ENCODE peak calls at places on chromosomes 13 and 19, in five cellular contexts. One of them, this sample, is unnamed.

GRCh38 chr13:95781016-95781415 is 104.1 kb downstream of the DNAJC3 start:
- DNase-seq in esophagus squamous epithelium: no peak
- DNase-seq in AG10803: no peak
- DNase-seq in lower lobe of right lung: no peak
- DNase-seq in AG09319: no peak
- DNase-seq in this sample: no peak

GRCh38 chr13:50969691-50970090 is 60.1 kb downstream of the RNASEH2B start:
- DNase-seq in esophagus squamous epithelium: no peak
- DNase-seq in lower lobe of right lung: no peak
- DNase-seq in AG10803: peak
- DNase-seq in AG09319: no peak
- DNase-seq in this sample: no peak

GRCh38 chr19:49120868-49121267 is 1.5 kb downstream of the PPFIA3 start:
- DNase-seq in lower lobe of right lung: no peak
- DNase-seq in AG10803: no peak
- DNase-seq in esophagus squamous epithelium: no peak
- DNase-seq in AG09319: no peak
- DNase-seq in this sample: no peak

GRCh38 chr13:111548805-111549204 is 228.4 kb downstream of the TEX29 start:
- DNase-seq in AG10803: no peak
- DNase-seq in lower lobe of right lung: no peak
- DNase-seq in AG09319: no peak
- DNase-seq in esophagus squamous epithelium: no peak
- DNase-seq in this sample: no peak

GRCh38 chr19:23415561-23416191 is 20.4 kb upstream of the ZNF91 start:
- DNase-seq in lower lobe of right lung: no peak
- DNase-seq in AG09319: no peak
- DNase-seq in AG10803: no peak
- DNase-seq in esophagus squamous epithelium: no peak
- DNase-seq in this sample: no peak

GRCh38 chr19:21221653-21222052 is 79.8 kb downstream of the ZNF431 start:
- DNase-seq in AG10803: peak
- DNase-seq in lower lobe of right lung: no peak
- DNase-seq in AG09319: no peak
- DNase-seq in esophagus squamous epithelium: no peak
- DNase-seq in this sample: no peak

GRCh38 chr13:44249439-44249838 is 124.2 kb upstream of the SERP2 start:
- DNase-seq in esophagus squamous epithelium: no peak
- DNase-seq in AG10803: peak
- DNase-seq in lower lobe of right lung: no peak
- DNase-seq in AG09319: no peak
- DNase-seq in this sample: no peak

GRCh38 chr13:30406779-30407416 is 15.4 kb upstream of the UBE2L5 start:
- DNase-seq in AG09319: no peak
- DNase-seq in AG10803: no peak
- DNase-seq in lower lobe of right lung: no peak
- DNase-seq in esophagus squamous epithelium: no peak
- DNase-seq in this sample: no peak

GRCh38 chr13:112342841-112343361 is 33.3 kb upstream of the SPACA7 start:
- DNase-seq in lower lobe of right lung: no peak
- DNase-seq in AG10803: no peak
- DNase-seq in esophagus squamous epithelium: no peak
- DNase-seq in AG09319: no peak
- DNase-seq in this sample: no peak

GRCh38 chr13:45674908-45675307 is 27.2 kb upstream of the CBY2 start:
- DNase-seq in AG09319: peak
- DNase-seq in esophagus squamous epithelium: no peak
- DNase-seq in AG10803: peak
- DNase-seq in lower lobe of right lung: no peak
- DNase-seq in this sample: no peak

GRCh38 chr19:948842-949496 is 23.1 kb downstream of the ARID3A start:
- DNase-seq in AG09319: no peak
- DNase-seq in esophagus squamous epithelium: no peak
- DNase-seq in AG10803: no peak
- DNase-seq in lower lobe of right lung: no peak
- DNase-seq in this sample: no peak

GRCh38 chr13:37716395-37716794 is 117.8 kb upstream of the POSTN start:
- DNase-seq in AG09319: no peak
- DNase-seq in AG10803: no peak
- DNase-seq in esophagus squamous epithelium: no peak
- DNase-seq in lower lobe of right lung: no peak
- DNase-seq in this sample: no peak

GRCh38 chr19:51365211-51366049 is 758 bp downstream of the ETFB start:
- DNase-seq in esophagus squamous epithelium: no peak
- DNase-seq in AG10803: peak
- DNase-seq in AG09319: no peak
- DNase-seq in lower lobe of right lung: no peak
- DNase-seq in this sample: no peak

GRCh38 chr19:6260912-6261636 is 18.7 kb downstream of the MLLT1 start:
- DNase-seq in lower lobe of right lung: no peak
- DNase-seq in esophagus squamous epithelium: no peak
- DNase-seq in AG10803: no peak
- DNase-seq in AG09319: no peak
- DNase-seq in this sample: no peak

GRCh38 chr19:4051175-4052101 is 15.3 kb downstream of the ZBTB7A start:
- DNase-seq in lower lobe of right lung: peak
- DNase-seq in AG09319: no peak
- DNase-seq in esophagus squamous epithelium: no peak
- DNase-seq in AG10803: peak
- DNase-seq in this sample: no peak

GRCh38 chr19:45733160-45733810 is at the start of gene MEIOSIN:
- DNase-seq in AG10803: no peak
- DNase-seq in esophagus squamous epithelium: no peak
- DNase-seq in lower lobe of right lung: peak
- DNase-seq in AG09319: no peak
- DNase-seq in this sample: no peak

GRCh38 chr13:26867451-26868067 is 107.0 kb upstream of the GPR12 start:
- DNase-seq in lower lobe of right lung: no peak
- DNase-seq in esophagus squamous epithelium: no peak
- DNase-seq in AG09319: no peak
- DNase-seq in AG10803: peak
- DNase-seq in this sample: no peak

GRCh38 chr13:102012299-102013293 is 389.3 kb downstream of the FGF14 start:
- DNase-seq in esophagus squamous epithelium: no peak
- DNase-seq in AG09319: no peak
- DNase-seq in lower lobe of right lung: no peak
- DNase-seq in AG10803: no peak
- DNase-seq in this sample: no peak

GRCh38 chr19:6718741-6719539 is 1.5 kb downstream of the C3 start:
- DNase-seq in AG10803: peak
- DNase-seq in esophagus squamous epithelium: no peak
- DNase-seq in AG09319: no peak
- DNase-seq in lower lobe of right lung: peak
- DNase-seq in this sample: no peak

GRCh38 chr19:18220632-18221275 is 5.5 kb downstream of the PDE4C start:
- DNase-seq in esophagus squamous epithelium: no peak
- DNase-seq in lower lobe of right lung: no peak
- DNase-seq in AG10803: no peak
- DNase-seq in AG09319: no peak
- DNase-seq in this sample: no peak

GRCh38 chr19:13849991-13850909 is 26.7 kb upstream of the NANOS3 start:
- DNase-seq in esophagus squamous epithelium: no peak
- DNase-seq in AG10803: peak
- DNase-seq in lower lobe of right lung: peak
- DNase-seq in AG09319: no peak
- DNase-seq in this sample: no peak

GRCh38 chr19:17323973-17324327 is 10.7 kb downstream of the ANO8 start:
- DNase-seq in AG09319: no peak
- DNase-seq in esophagus squamous epithelium: no peak
- DNase-seq in lower lobe of right lung: peak
- DNase-seq in AG10803: no peak
- DNase-seq in this sample: no peak

GRCh38 chr13:30915691-30916541 is 9.8 kb downstream of the MEDAG start:
- DNase-seq in esophagus squamous epithelium: no peak
- DNase-seq in AG10803: no peak
- DNase-seq in AG09319: no peak
- DNase-seq in lower lobe of right lung: no peak
- DNase-seq in this sample: no peak

GRCh38 chr13:25478186-25478585 is 106.4 kb downstream of the ATP8A2 start:
- DNase-seq in AG09319: no peak
- DNase-seq in AG10803: no peak
- DNase-seq in esophagus squamous epithelium: no peak
- DNase-seq in lower lobe of right lung: no peak
- DNase-seq in this sample: no peak

GRCh38 chr13:34634443-34634842 is 307.6 kb upstream of the NBEA start:
- DNase-seq in esophagus squamous epithelium: no peak
- DNase-seq in AG10803: no peak
- DNase-seq in AG09319: no peak
- DNase-seq in lower lobe of right lung: no peak
- DNase-seq in this sample: no peak

GRCh38 chr19:50624949-50625600 is 14.6 kb downstream of the SYT3 start:
- DNase-seq in esophagus squamous epithelium: no peak
- DNase-seq in AG09319: no peak
- DNase-seq in AG10803: no peak
- DNase-seq in lower lobe of right lung: no peak
- DNase-seq in this sample: no peak

GRCh38 chr19:21767065-21767800 is at the start of gene ZNF100:
- DNase-seq in AG09319: peak
- DNase-seq in AG10803: peak
- DNase-seq in esophagus squamous epithelium: peak
- DNase-seq in lower lobe of right lung: peak
- DNase-seq in this sample: peak

GRCh38 chr13:51768976-51769375 is 35.0 kb downstream of the DHRS12 start:
- DNase-seq in esophagus squamous epithelium: no peak
- DNase-seq in lower lobe of right lung: no peak
- DNase-seq in AG10803: no peak
- DNase-seq in AG09319: no peak
- DNase-seq in this sample: no peak

GRCh38 chr13:50400035-50400726 is 384.9 kb downstream of the KCNRG start:
- DNase-seq in AG10803: no peak
- DNase-seq in esophagus squamous epithelium: no peak
- DNase-seq in AG09319: no peak
- DNase-seq in lower lobe of right lung: no peak
- DNase-seq in this sample: no peak

GRCh38 chr13:60509601-60510386 is 112.8 kb downstream of the TDRD3 start:
- DNase-seq in lower lobe of right lung: no peak
- DNase-seq in AG09319: no peak
- DNase-seq in esophagus squamous epithelium: no peak
- DNase-seq in AG10803: peak
- DNase-seq in this sample: no peak

GRCh38 chr19:14006766-14007562 is 844 bp upstream of the RFX1 start:
- DNase-seq in AG09319: no peak
- DNase-seq in esophagus squamous epithelium: no peak
- DNase-seq in lower lobe of right lung: peak
- DNase-seq in AG10803: no peak
- DNase-seq in this sample: peak

GRCh38 chr13:30787747-30788535 is 52.6 kb downstream of the ALOX5AP start:
- DNase-seq in esophagus squamous epithelium: no peak
- DNase-seq in AG10803: no peak
- DNase-seq in lower lobe of right lung: no peak
- DNase-seq in AG09319: no peak
- DNase-seq in this sample: no peak

GRCh38 chr13:73767747-73768315 is 366.4 kb downstream of the KLF12 start:
- DNase-seq in AG09319: no peak
- DNase-seq in AG10803: no peak
- DNase-seq in esophagus squamous epithelium: no peak
- DNase-seq in lower lobe of right lung: no peak
- DNase-seq in this sample: no peak

GRCh38 chr13:48214519-48215121 is 18.4 kb upstream of the ITM2B start:
- DNase-seq in lower lobe of right lung: no peak
- DNase-seq in AG10803: no peak
- DNase-seq in esophagus squamous epithelium: no peak
- DNase-seq in AG09319: no peak
- DNase-seq in this sample: no peak

GRCh38 chr13:51944428-51944827 is 66.8 kb downstream of the ATP7B start:
- DNase-seq in AG09319: no peak
- DNase-seq in AG10803: no peak
- DNase-seq in esophagus squamous epithelium: no peak
- DNase-seq in lower lobe of right lung: no peak
- DNase-seq in this sample: no peak

GRCh38 chr19:12703056-12703455 is 6.6 kb upstream of the FBXW9 start:
- DNase-seq in lower lobe of right lung: no peak
- DNase-seq in AG09319: no peak
- DNase-seq in AG10803: peak
- DNase-seq in esophagus squamous epithelium: no peak
- DNase-seq in this sample: no peak

GRCh38 chr19:12701596-12702282 is 5.3 kb upstream of the FBXW9 start:
- DNase-seq in AG10803: no peak
- DNase-seq in lower lobe of right lung: no peak
- DNase-seq in AG09319: no peak
- DNase-seq in esophagus squamous epithelium: no peak
- DNase-seq in this sample: no peak

GRCh38 chr19:12705654-12706331 is 9.4 kb upstream of the FBXW9 start:
- DNase-seq in lower lobe of right lung: no peak
- DNase-seq in AG09319: no peak
- DNase-seq in AG10803: no peak
- DNase-seq in esophagus squamous epithelium: no peak
- DNase-seq in this sample: no peak

GRCh38 chr19:12706332-12706718 is 9.9 kb upstream of the FBXW9 start:
- DNase-seq in AG09319: no peak
- DNase-seq in lower lobe of right lung: no peak
- DNase-seq in esophagus squamous epithelium: no peak
- DNase-seq in AG10803: no peak
- DNase-seq in this sample: no peak

GRCh38 chr19:12705169-12705568 is 8.7 kb upstream of the FBXW9 start:
- DNase-seq in AG09319: no peak
- DNase-seq in lower lobe of right lung: no peak
- DNase-seq in AG10803: no peak
- DNase-seq in esophagus squamous epithelium: no peak
- DNase-seq in this sample: no peak
- TF ChIP-seq CTCF in AG09319: no peak
- TF ChIP-seq CTCF in lower lobe of right lung: no peak
- TF ChIP-seq CTCF in AG10803: no peak
- TF ChIP-seq CTCF in esophagus squamous epithelium: no peak
- TF ChIP-seq CTCF in this sample: no peak

GRCh38 chr19:39533003-39533512 is 406 bp upstream of the EID2B start:
- DNase-seq in esophagus squamous epithelium: no peak
- DNase-seq in AG09319: no peak
- DNase-seq in AG10803: no peak
- DNase-seq in lower lobe of right lung: no peak
- DNase-seq in this sample: no peak
- TF ChIP-seq CTCF in esophagus squamous epithelium: no peak
- TF ChIP-seq CTCF in AG09319: no peak
- TF ChIP-seq CTCF in AG10803: no peak
- TF ChIP-seq CTCF in lower lobe of right lung: peak
- TF ChIP-seq CTCF in this sample: no peak

DNA sequence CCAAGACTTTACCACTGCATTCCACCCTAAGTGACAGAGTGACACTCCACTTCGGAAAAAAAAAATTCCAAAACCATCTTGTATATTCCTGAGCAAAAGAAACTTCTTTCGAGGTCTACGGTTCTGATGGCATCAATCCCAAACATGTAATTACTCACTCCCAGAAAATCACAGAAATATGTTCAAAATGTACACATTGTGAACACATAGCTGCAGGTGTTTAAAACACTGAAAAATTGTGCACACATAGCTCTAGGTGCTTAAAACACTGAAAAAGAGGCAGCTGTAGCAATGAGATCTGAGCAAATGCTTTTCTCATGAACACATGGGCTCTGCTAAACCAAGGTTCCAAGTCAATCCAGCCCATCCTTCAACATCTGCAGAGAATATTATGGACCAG is 14.0 kb upstream of the ZNF468 start:
- DNase-seq in AG10803: no peak
- DNase-seq in esophagus squamous epithelium: no peak
- DNase-seq in lower lobe of right lung: no peak
- DNase-seq in AG09319: no peak
- DNase-seq in this sample: no peak
- TF ChIP-seq CTCF in AG10803: no peak
- TF ChIP-seq CTCF in esophagus squamous epithelium: no peak
- TF ChIP-seq CTCF in lower lobe of right lung: no peak
- TF ChIP-seq CTCF in AG09319: no peak
- TF ChIP-seq CTCF in this sample: no peak

GRCh38 chr19:2221918-2222317 is 14.2 kb downstream of the PLEKHJ1 start:
- DNase-seq in AG09319: no peak
- DNase-seq in esophagus squamous epithelium: no peak
- DNase-seq in lower lobe of right lung: no peak
- DNase-seq in AG10803: no peak
- DNase-seq in this sample: no peak
- TF ChIP-seq CTCF in AG09319: peak
- TF ChIP-seq CTCF in esophagus squamous epithelium: no peak
- TF ChIP-seq CTCF in lower lobe of right lung: peak
- TF ChIP-seq CTCF in AG10803: no peak
- TF ChIP-seq CTCF in this sample: no peak